ENCODE peak calls at places on chromosomes 1 and 21, in eight cellular contexts. J is ELR; G is stimulated activated CD8-positive, alpha-beta memory T cell treated with anti-CD3 and anti-CD28 coated beads, Interleukin-4, amount 100 ng/mL, for 1 hour; I is effector memory CD4-positive, alpha-beta T cell; V is AG20443; Z is NCI-H1092 treated with DMSO at 0.1 percent for 48 hours; B is HEK293T; P is transverse colon. O is an unnamed sample.

GRCh38 chr1:44812822-44813543 is 4.7 kb downstream of the BTBD19 start:
- DNase-seq in V (no peak), P (peak; percentile 11), B (no peak), J (no peak), I (no peak), Z (no peak), G (no peak), O (no peak)

GRCh38 chr1:184596950-184597651 is 157.6 kb downstream of the EDEM3 start:
- DNase-seq in G (no peak), J (peak; percentile 3), B (peak; percentile 32), Z (no peak), P (no peak), I (no peak), V (no peak), O (no peak)

GRCh38 chr21:29080454-29080930 is 7.0 kb upstream of the CCT8 start:
- DNase-seq in G (no peak), B (no peak), I (no peak), J (no peak), P (no peak), Z (no peak), V (no peak), O (no peak)

GRCh38 chr1:220881918-220882891 is 3.0 kb downstream of the HLX start:
- DNase-seq in B (no peak), Z (no peak), J (no peak), V (peak; percentile 50), I (no peak), G (no peak), P (peak; percentile 46), O (no peak)

GRCh38 chr1:61953076-61953789 is 211.0 kb downstream of the PATJ start:
- DNase-seq in P (no peak), J (no peak), Z (no peak), G (no peak), V (no peak), B (no peak), I (no peak), O (no peak)

GRCh38 chr1:243718893-243719292 is 131.2 kb downstream of the AKT3 start:
- DNase-seq in J (peak; percentile 92), B (no peak), I (no peak), P (no peak), G (no peak), V (peak; percentile 23), Z (no peak), O (peak; percentile 90)

GRCh38 chr1:169494343-169494742 is 8.6 kb upstream of the SLC19A2 start:
- DNase-seq in G (no peak), Z (no peak), V (no peak), J (no peak), B (no peak), P (no peak), I (no peak), O (no peak)

GRCh38 chr1:151457911-151458882 is 1.1 kb downstream of the POGZ start:
- DNase-seq in Z (peak; percentile 77), I (peak; percentile 63), B (peak; percentile 77), J (peak; percentile 91), P (peak; percentile 66), V (peak; percentile 92), G (peak; percentile 31), O (peak; percentile 80)

GRCh38 chr1:155978325-155978972 is at the start of gene ARHGEF2:
- DNase-seq in G (peak; percentile 57), V (peak; percentile 70), I (peak; percentile 63), Z (peak; percentile 78), P (peak; percentile 89), J (peak; percentile 88), B (peak; percentile 80), O (peak; percentile 71)

GRCh38 chr21:16587671-16588379 is 858.0 kb downstream of the USP25 start:
- DNase-seq in J (peak; percentile 76), G (no peak), B (no peak), I (no peak), P (no peak), Z (peak; percentile 29), V (peak; percentile 27), O (peak; percentile 59)

GRCh38 chr1:159991513-159991912 is 37.5 kb upstream of the SLAMF9 start:
- DNase-seq in V (no peak), P (no peak), Z (no peak), I (no peak), J (peak; percentile 22), G (no peak), B (no peak), O (peak; percentile 76)

GRCh38 chr1:207032528-207033017 is at the start of gene C1orf116:
- DNase-seq in B (no peak), J (peak; percentile 21), V (peak; percentile 22), I (no peak), P (peak; percentile 88), G (no peak), Z (no peak), O (peak; percentile 99)

GRCh38 chr21:31537872-31538576 is 121.5 kb upstream of the SOD1 start:
- DNase-seq in G (no peak), B (no peak), Z (no peak), I (no peak), V (no peak), P (no peak), J (no peak), O (no peak)

GRCh38 chr1:5993553-5994510 is 1.6 kb upstream of the NPHP4 start:
- DNase-seq in Z (no peak), P (no peak), G (no peak), J (no peak), B (no peak), V (no peak), I (no peak), O (peak; percentile 25)

GRCh38 chr1:178942285-178943218 is 71.7 kb upstream of the ANGPTL1 start:
- DNase-seq in Z (no peak), P (no peak), J (peak; percentile 62), B (no peak), V (peak; percentile 60), I (no peak), G (no peak), O (no peak)

GRCh38 chr1:77605246-77606026 is 77.0 kb downstream of the ZZZ3 start:
- DNase-seq in J (peak; percentile 20), P (peak; percentile 56), V (peak; percentile 10), B (no peak), I (no peak), G (no peak), Z (no peak), O (no peak)

GRCh38 chr1:226497991-226498689 is 50.4 kb upstream of the STUM start:
- DNase-seq in G (no peak), I (no peak), J (no peak), P (no peak), B (no peak), V (no peak), Z (peak; percentile 36), O (no peak)

GRCh38 chr1:201296371-201296770 is 13.1 kb downstream of the PKP1 start:
- DNase-seq in Z (no peak), V (no peak), B (no peak), P (no peak), G (no peak), J (no peak), I (no peak), O (no peak)

GRCh38 chr1:245155186-245156040 is 628 bp downstream of the KIF26B start:
- DNase-seq in P (no peak), I (no peak), G (no peak), V (peak; percentile 45), J (peak; percentile 53), B (peak; percentile 13), Z (peak; percentile 75), O (peak; percentile 37)

GRCh38 chr1:32470431-32470830 is 5.6 kb downstream of the ZBTB8B start:
- DNase-seq in G (no peak), P (no peak), B (no peak), I (no peak), Z (no peak), J (no peak), V (no peak), O (no peak)

GRCh38 chr1:172977296-172978027 is 73.3 kb downstream of the TNFSF18 start:
- DNase-seq in P (no peak), V (peak; percentile 30), Z (no peak), G (no peak), I (no peak), B (no peak), J (peak; percentile 32), O (peak; percentile 72)

GRCh38 chr1:11178021-11179015 is 10.8 kb upstream of the ANGPTL7 start:
- DNase-seq in P (no peak), B (peak; percentile 43), I (no peak), V (peak; percentile 24), J (no peak), Z (no peak), G (no peak), O (peak; percentile 27)

GRCh38 chr1:213779228-213779627 is 208.5 kb upstream of the PROX1 start:
- DNase-seq in Z (no peak), P (no peak), B (no peak), J (no peak), V (no peak), G (no peak), I (no peak), O (peak; percentile 95)

GRCh38 chr1:158101944-158102343 is 78.8 kb upstream of the CD1D start:
- DNase-seq in P (no peak), V (no peak), G (no peak), J (peak; percentile 89), B (no peak), I (no peak), Z (no peak), O (peak; percentile 51)